ENCODE peak calls at places on chromosomes 2 and 18, in ten cellular contexts. E is fibroblast of lung; P is fibroblast of mammary gland; R is NB4; O is stimulated activated CD8-positive, alpha-beta memory T cell treated with anti-CD3 and anti-CD28 coated beads, Interleukin-15, amount 100 ng/mL, for 24 hours; S is IMR-90; X is GM12878; I is activated CD8-positive, alpha-beta memory T cell treated with anti-CD3 and anti-CD28 coated beads, Interleukin-2, amount 10 ng/mL, durations not matched to agents 7 days and 5 days; Z is RPMI8226; N is naive thymus-derived CD4-positive, alpha-beta T cell. Y is an unnamed sample.

GRCh38 chr2:59395119-59395518 is 1154.0 kb upstream of the FANCL start:
- DNase-seq in S (no peak), R (no peak), X (no peak), E (no peak), P (no peak), N (no peak), O (no peak), I (no peak), Z (no peak), Y (no peak)

GRCh38 chr2:17000083-17000482 is 334.4 kb upstream of the CYRIA start:
- DNase-seq in N (no peak), P (no peak), Z (no peak), X (no peak), R (no peak), I (no peak), E (no peak), S (no peak), O (no peak), Y (no peak)

GRCh38 chr18:45291616-45292612 is 323.4 kb upstream of the SLC14A2 start:
- DNase-seq in Z (no peak), P (peak; percentile 68), I (no peak), E (no peak), R (peak; percentile 40), O (no peak), X (no peak), S (no peak), N (no peak), Y (no peak)

GRCh38 chr2:98509542-98510321 is 65.1 kb downstream of the INPP4A start:
- DNase-seq in S (no peak), Z (no peak), N (no peak), O (no peak), I (no peak), E (no peak), R (no peak), P (no peak), X (no peak), Y (no peak)

GRCh38 chr18:75276813-75277628 is 66.4 kb downstream of the TSHZ1 start:
- DNase-seq in O (no peak), I (no peak), E (no peak), S (peak; percentile 73), N (no peak), R (no peak), Z (no peak), P (peak; percentile 77), X (no peak), Y (no peak)

GRCh38 chr2:189394525-189394924 is 46.7 kb upstream of the WDR75 start:
- DNase-seq in R (no peak), P (no peak), I (no peak), O (no peak), Z (no peak), S (no peak), E (no peak), N (no peak), X (no peak), Y (no peak)

GRCh38 chr2:172480301-172481218 is 53.2 kb downstream of the ITGA6 start:
- DNase-seq in E (peak; percentile 52), Z (no peak), I (no peak), O (no peak), N (no peak), S (peak; percentile 20), X (no peak), P (no peak), R (peak; percentile 73), Y (no peak)

GRCh38 chr18:12742453-12742852 is 39.6 kb downstream of the PSMG2 start:
- DNase-seq in P (peak; percentile 87), X (no peak), R (no peak), I (no peak), S (peak; percentile 87), N (no peak), O (no peak), E (peak; percentile 54), Z (no peak), Y (no peak)

GRCh38 chr18:79571221-79572092 is 108.1 kb upstream of the CTDP1 start:
- DNase-seq in N (no peak), O (no peak), Z (no peak), I (no peak), R (no peak), P (no peak), E (no peak), X (no peak), S (no peak), Y (no peak)

GRCh38 chr2:202116686-202117085 is 43.6 kb downstream of the KIAA2012 start:
- DNase-seq in Z (no peak), O (no peak), P (peak; percentile 36), R (peak; percentile 35), X (no peak), E (no peak), S (no peak), I (no peak), N (no peak), Y (no peak)

GRCh38 chr2:190352668-190353536 is 9.5 kb downstream of the INPP1 start:
- DNase-seq in E (no peak), P (peak; percentile 33), X (no peak), S (no peak), Z (no peak), R (no peak), I (no peak), N (no peak), O (no peak), Y (peak; percentile 44)

GRCh38 chr2:45674035-45674791 is 22.7 kb downstream of the PRKCE start:
- DNase-seq in Z (no peak), O (no peak), P (peak; percentile 56), R (no peak), N (no peak), X (no peak), I (no peak), S (peak; percentile 42), E (no peak), Y (no peak)

GRCh38 chr2:199739413-199740110 is 111.4 kb downstream of the FTCDNL1 start:
- DNase-seq in R (peak; percentile 83), I (peak; percentile 66), Z (peak; percentile 62), O (peak; percentile 53), N (peak; percentile 13), P (peak; percentile 60), X (no peak), S (peak; percentile 52), E (peak; percentile 74), Y (no peak)

GRCh38 chr2:220215785-220216184 is 588.4 kb downstream of the SLC4A3 start:
- DNase-seq in Z (no peak), I (no peak), N (no peak), E (no peak), R (no peak), S (no peak), P (no peak), X (no peak), O (no peak), Y (no peak)

GRCh38 chr2:178917555-178917954 is 110.3 kb upstream of the TTN start:
- DNase-seq in X (no peak), S (no peak), P (no peak), Z (no peak), R (no peak), N (no peak), O (no peak), E (no peak), I (no peak), Y (no peak)

GRCh38 chr18:71583291-71583690 is 960.9 kb downstream of the CBLN2 start:
- DNase-seq in I (no peak), S (no peak), E (peak; percentile 77), O (no peak), Z (no peak), N (no peak), P (no peak), X (no peak), R (no peak), Y (no peak)

GRCh38 chr2:8457620-8458255 is 224.1 kb upstream of the ID2 start:
- DNase-seq in P (no peak), Z (no peak), R (no peak), I (peak; percentile 75), X (no peak), E (no peak), S (no peak), O (no peak), N (no peak), Y (no peak)

GRCh38 chr18:59379772-59380530 is 20.9 kb upstream of the LMAN1 start:
- DNase-seq in P (peak; percentile 81), N (no peak), E (peak; percentile 69), X (no peak), S (peak; percentile 41), Z (no peak), R (no peak), I (no peak), O (no peak), Y (no peak)

GRCh38 chr2:38676681-38677080 is 10.8 kb downstream of the GALM start:
- DNase-seq in P (no peak), N (no peak), O (no peak), R (no peak), X (no peak), I (no peak), E (no peak), S (no peak), Z (no peak), Y (no peak)

GRCh38 chr2:171595896-171596295 is 73.6 kb downstream of the CYBRD1 start:
- DNase-seq in E (peak; percentile 87), Z (no peak), O (no peak), S (peak; percentile 95), R (no peak), X (no peak), I (no peak), P (peak; percentile 97), N (no peak), Y (no peak)